ENCODE peak calls at places on chromosomes 7 and 10, in five cellular contexts. One of them, this sample, is unnamed.

GRCh38 chr7:126718419-126718818 is 534.3 kb downstream of the GRM8 start:
- DNase-seq in GM12864: no peak
- DNase-seq in HL-60: no peak
- DNase-seq in dorsolateral prefrontal cortex: no peak
- DNase-seq in GM23338: no peak
- DNase-seq in this sample: no peak

GRCh38 chr10:89887830-89888229 is 186.4 kb downstream of the KIF20B start:
- DNase-seq in GM12864: no peak
- DNase-seq in HL-60: no peak
- DNase-seq in dorsolateral prefrontal cortex: no peak
- DNase-seq in GM23338: no peak
- DNase-seq in this sample: peak

GRCh38 chr10:110786172-110786571 is 85.6 kb upstream of the PDCD4 start:
- DNase-seq in GM12864: no peak
- DNase-seq in HL-60: no peak
- DNase-seq in dorsolateral prefrontal cortex: no peak
- DNase-seq in GM23338: no peak
- DNase-seq in this sample: no peak

GRCh38 chr10:111756541-111757061 is 427.0 kb downstream of the GPAM start:
- DNase-seq in GM12864: peak
- DNase-seq in HL-60: peak
- DNase-seq in dorsolateral prefrontal cortex: no peak
- DNase-seq in GM23338: peak
- DNase-seq in this sample: peak

GRCh38 chr10:58177362-58177947 is 90.2 kb downstream of the IPMK start:
- DNase-seq in GM12864: no peak
- DNase-seq in HL-60: no peak
- DNase-seq in dorsolateral prefrontal cortex: no peak
- DNase-seq in GM23338: peak
- DNase-seq in this sample: peak

GRCh38 chr7:142795339-142795863 is 24.6 kb downstream of the PRSS2 start:
- DNase-seq in GM12864: no peak
- DNase-seq in HL-60: no peak
- DNase-seq in dorsolateral prefrontal cortex: no peak
- DNase-seq in GM23338: peak
- DNase-seq in this sample: no peak

GRCh38 chr10:70052462-70053211 is at the start of gene MACROH2A2:
- DNase-seq in GM12864: no peak
- DNase-seq in HL-60: peak
- DNase-seq in dorsolateral prefrontal cortex: peak
- DNase-seq in GM23338: peak
- DNase-seq in this sample: peak

GRCh38 chr10:125159932-125160855 is at the start of gene CTBP2:
- DNase-seq in GM12864: no peak
- DNase-seq in HL-60: peak
- DNase-seq in dorsolateral prefrontal cortex: no peak
- DNase-seq in GM23338: peak
- DNase-seq in this sample: peak

GRCh38 chr10:43904301-43904700 is 255.6 kb upstream of the ZNF32 start:
- DNase-seq in GM12864: no peak
- DNase-seq in HL-60: no peak
- DNase-seq in dorsolateral prefrontal cortex: no peak
- DNase-seq in GM23338: no peak
- DNase-seq in this sample: no peak

GRCh38 chr7:95246935-95247370 is 77.4 kb downstream of the PON1 start:
- DNase-seq in GM12864: peak
- DNase-seq in HL-60: peak
- DNase-seq in dorsolateral prefrontal cortex: peak
- DNase-seq in GM23338: peak
- DNase-seq in this sample: peak

GRCh38 chr7:11541330-11541729 is 290.7 kb downstream of the THSD7A start:
- DNase-seq in GM12864: no peak
- DNase-seq in HL-60: no peak
- DNase-seq in dorsolateral prefrontal cortex: no peak
- DNase-seq in GM23338: no peak
- DNase-seq in this sample: no peak

GRCh38 chr7:18893156-18893555 is 224.3 kb downstream of the TWIST1 start:
- DNase-seq in GM12864: no peak
- DNase-seq in HL-60: no peak
- DNase-seq in dorsolateral prefrontal cortex: no peak
- DNase-seq in GM23338: no peak
- DNase-seq in this sample: no peak

GRCh38 chr10:128027306-128027705 is 98.9 kb downstream of the MKI67 start:
- DNase-seq in GM12864: no peak
- DNase-seq in HL-60: no peak
- DNase-seq in dorsolateral prefrontal cortex: no peak
- DNase-seq in GM23338: no peak
- DNase-seq in this sample: no peak

GRCh38 chr10:106224676-106225075 is 939.8 kb downstream of the SORCS1 start:
- DNase-seq in GM12864: no peak
- DNase-seq in HL-60: no peak
- DNase-seq in dorsolateral prefrontal cortex: no peak
- DNase-seq in GM23338: no peak
- DNase-seq in this sample: no peak

GRCh38 chr7:31957756-31958155 is 112.5 kb downstream of the PDE1C start:
- DNase-seq in GM12864: no peak
- DNase-seq in HL-60: no peak
- DNase-seq in dorsolateral prefrontal cortex: no peak
- DNase-seq in GM23338: no peak
- DNase-seq in this sample: no peak

GRCh38 chr7:28725045-28725630 is 233.0 kb downstream of the TRIL start:
- DNase-seq in GM12864: no peak
- DNase-seq in HL-60: no peak
- DNase-seq in dorsolateral prefrontal cortex: no peak
- DNase-seq in GM23338: no peak
- DNase-seq in this sample: no peak

GRCh38 chr10:404991-405390 is 269.7 kb downstream of the ZMYND11 start:
- DNase-seq in GM12864: no peak
- DNase-seq in HL-60: no peak
- DNase-seq in dorsolateral prefrontal cortex: no peak
- DNase-seq in GM23338: no peak
- DNase-seq in this sample: no peak

GRCh38 chr10:95327367-95327766 is 36.6 kb upstream of the PDLIM1 start:
- DNase-seq in GM12864: no peak
- DNase-seq in HL-60: no peak
- DNase-seq in dorsolateral prefrontal cortex: no peak
- DNase-seq in GM23338: no peak
- DNase-seq in this sample: no peak

GRCh38 chr7:30905078-30906012 is 6.3 kb upstream of the AQP1 start:
- DNase-seq in GM12864: no peak
- DNase-seq in HL-60: no peak
- DNase-seq in dorsolateral prefrontal cortex: no peak
- DNase-seq in GM23338: no peak
- DNase-seq in this sample: no peak

GRCh38 chr7:18770154-18770807 is 274.7 kb downstream of the HDAC9 start:
- DNase-seq in GM12864: no peak
- DNase-seq in HL-60: no peak
- DNase-seq in dorsolateral prefrontal cortex: no peak
- DNase-seq in GM23338: no peak
- DNase-seq in this sample: no peak

GRCh38 chr7:137001041-137001440 is 132.6 kb downstream of the CHRM2 start:
- DNase-seq in GM12864: no peak
- DNase-seq in HL-60: no peak
- DNase-seq in dorsolateral prefrontal cortex: no peak
- DNase-seq in GM23338: no peak
- DNase-seq in this sample: no peak

GRCh38 chr10:77201135-77202111 is 436.2 kb downstream of the KCNMA1 start:
- DNase-seq in GM12864: no peak
- DNase-seq in HL-60: no peak
- DNase-seq in dorsolateral prefrontal cortex: no peak
- DNase-seq in GM23338: no peak
- DNase-seq in this sample: no peak

GRCh38 chr10:43109671-43110249 is 28.5 kb upstream of the CSGALNACT2 start:
- DNase-seq in GM12864: no peak
- DNase-seq in HL-60: no peak
- DNase-seq in dorsolateral prefrontal cortex: no peak
- DNase-seq in GM23338: no peak
- DNase-seq in this sample: no peak

GRCh38 chr7:136128050-136128449 is 150.9 kb upstream of the MTPN start:
- DNase-seq in GM12864: no peak
- DNase-seq in HL-60: no peak
- DNase-seq in dorsolateral prefrontal cortex: no peak
- DNase-seq in GM23338: no peak
- DNase-seq in this sample: no peak

GRCh38 chr10:36256905-36257304 is 614.8 kb upstream of the FZD8 start:
- DNase-seq in GM12864: no peak
- DNase-seq in HL-60: no peak
- DNase-seq in dorsolateral prefrontal cortex: no peak
- DNase-seq in GM23338: no peak
- DNase-seq in this sample: no peak

DNA sequence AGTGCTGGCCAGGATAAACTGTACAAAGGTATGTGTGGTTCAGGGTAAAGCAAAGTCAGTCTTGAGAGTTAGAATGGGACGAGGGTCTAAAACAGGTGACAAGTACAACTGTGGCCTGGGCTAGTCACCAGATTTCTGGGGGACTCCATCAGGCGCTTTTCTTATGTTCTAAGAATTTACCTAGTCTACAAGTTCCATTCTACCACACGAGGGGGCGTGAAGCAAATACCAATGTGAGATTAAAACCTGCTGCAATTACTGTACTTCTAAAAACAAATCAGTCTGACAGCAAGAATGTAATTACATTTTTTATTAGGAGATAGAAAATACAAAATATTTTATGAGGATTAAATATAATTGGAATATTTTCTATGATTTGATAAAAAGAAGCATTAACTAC is 146.5 kb downstream of the ALOX5 start:
- DNase-seq in GM12864: peak
- DNase-seq in HL-60: no peak
- DNase-seq in dorsolateral prefrontal cortex: no peak
- DNase-seq in GM23338: peak
- DNase-seq in this sample: no peak
- TF ChIP-seq CTCF in GM12864: peak
- TF ChIP-seq CTCF in HL-60: no peak
- TF ChIP-seq CTCF in dorsolateral prefrontal cortex: no peak
- TF ChIP-seq CTCF in GM23338: peak
- TF ChIP-seq CTCF in this sample: no peak

GRCh38 chr7:115097175-115097671 is 175.3 kb downstream of the MDFIC start:
- DNase-seq in GM12864: no peak
- DNase-seq in HL-60: no peak
- DNase-seq in dorsolateral prefrontal cortex: no peak
- DNase-seq in GM23338: peak
- DNase-seq in this sample: peak

GRCh38 chr7:115099906-115100305 is 178.0 kb downstream of the MDFIC start:
- DNase-seq in GM12864: no peak
- DNase-seq in HL-60: no peak
- DNase-seq in dorsolateral prefrontal cortex: no peak
- DNase-seq in GM23338: no peak
- DNase-seq in this sample: no peak

GRCh38 chr7:115101199-115101598 is 179.3 kb downstream of the MDFIC start:
- DNase-seq in GM12864: no peak
- DNase-seq in HL-60: no peak
- DNase-seq in dorsolateral prefrontal cortex: no peak
- DNase-seq in GM23338: no peak
- DNase-seq in this sample: no peak

GRCh38 chr7:115094163-115094562 is 172.3 kb downstream of the MDFIC start:
- DNase-seq in GM12864: no peak
- DNase-seq in HL-60: no peak
- DNase-seq in dorsolateral prefrontal cortex: no peak
- DNase-seq in GM23338: no peak
- DNase-seq in this sample: no peak

DNA sequence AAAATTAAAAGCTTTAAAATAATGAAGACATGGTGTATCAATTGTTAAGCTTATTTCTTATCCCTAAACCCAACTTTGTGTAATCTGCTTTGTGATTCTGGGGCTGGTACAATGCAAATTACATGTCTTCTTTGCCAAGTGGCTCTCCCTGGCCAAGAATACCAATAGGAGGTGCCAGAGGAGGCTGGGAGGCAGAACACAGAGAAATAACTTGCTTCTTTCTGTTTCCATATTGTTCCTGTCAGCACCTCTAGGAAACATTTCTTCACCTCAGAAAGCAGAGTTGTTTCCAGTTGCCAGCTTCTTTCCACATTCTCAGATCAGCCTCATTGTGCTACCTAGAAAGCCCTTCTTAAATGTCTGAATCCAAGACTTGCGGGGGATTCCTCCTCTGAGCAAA is 174.4 kb downstream of the MDFIC start:
- DNase-seq in GM12864: no peak
- DNase-seq in HL-60: no peak
- DNase-seq in dorsolateral prefrontal cortex: no peak
- DNase-seq in GM23338: peak
- DNase-seq in this sample: no peak
- TF ChIP-seq CTCF in GM12864: no peak
- TF ChIP-seq CTCF in HL-60: no peak
- TF ChIP-seq CTCF in dorsolateral prefrontal cortex: no peak
- TF ChIP-seq CTCF in GM23338: peak
- TF ChIP-seq CTCF in this sample: no peak

DNA sequence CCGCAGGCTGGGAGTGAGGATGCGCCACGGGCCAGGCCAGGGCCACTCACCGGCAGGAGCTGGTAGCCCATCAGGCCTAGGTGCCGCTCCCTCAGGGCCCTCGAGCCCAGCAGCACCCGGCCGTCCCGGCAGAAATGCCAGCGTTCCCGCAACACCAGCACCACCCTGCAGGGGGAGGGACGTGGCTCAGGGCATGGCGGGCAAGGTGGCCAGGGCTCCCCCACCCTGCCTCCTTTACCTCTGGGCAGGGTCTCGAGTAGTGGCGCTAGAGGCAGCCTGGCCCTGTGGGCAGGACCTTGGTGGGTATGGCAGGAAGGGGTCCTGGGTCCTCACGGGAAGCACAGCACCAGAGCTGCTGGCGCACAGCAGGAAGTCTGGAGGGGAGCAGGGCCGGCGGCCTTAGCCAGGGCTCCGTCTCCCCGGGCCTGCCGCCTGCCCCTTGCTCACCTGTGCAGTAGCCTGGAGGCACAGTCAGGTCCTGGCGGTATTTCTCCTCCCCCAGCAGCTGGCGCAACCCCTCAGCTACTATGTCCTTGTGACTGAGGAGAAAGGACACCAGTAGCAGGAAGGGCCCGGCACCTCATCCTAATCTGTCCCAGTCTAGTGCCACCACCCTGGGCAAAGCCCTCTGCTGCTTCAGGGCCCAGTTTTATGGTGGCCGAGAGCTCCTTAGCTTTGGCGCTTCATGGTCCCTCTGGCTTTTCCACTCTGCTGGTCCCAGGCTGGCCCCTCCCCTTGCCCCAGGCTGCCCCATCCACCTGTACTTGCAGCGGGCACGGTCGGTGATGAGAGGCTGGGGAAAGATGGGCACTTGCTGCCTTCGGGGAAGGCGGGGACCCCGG is 3.5 kb downstream of the FASTK start:
- DNase-seq in GM12864: no peak
- DNase-seq in HL-60: peak
- DNase-seq in dorsolateral prefrontal cortex: no peak
- DNase-seq in GM23338: peak
- DNase-seq in this sample: no peak
- TF ChIP-seq CTCF in GM12864: peak
- TF ChIP-seq CTCF in HL-60: no peak
- TF ChIP-seq CTCF in dorsolateral prefrontal cortex: no peak
- TF ChIP-seq CTCF in GM23338: peak
- TF ChIP-seq CTCF in this sample: no peak

DNA sequence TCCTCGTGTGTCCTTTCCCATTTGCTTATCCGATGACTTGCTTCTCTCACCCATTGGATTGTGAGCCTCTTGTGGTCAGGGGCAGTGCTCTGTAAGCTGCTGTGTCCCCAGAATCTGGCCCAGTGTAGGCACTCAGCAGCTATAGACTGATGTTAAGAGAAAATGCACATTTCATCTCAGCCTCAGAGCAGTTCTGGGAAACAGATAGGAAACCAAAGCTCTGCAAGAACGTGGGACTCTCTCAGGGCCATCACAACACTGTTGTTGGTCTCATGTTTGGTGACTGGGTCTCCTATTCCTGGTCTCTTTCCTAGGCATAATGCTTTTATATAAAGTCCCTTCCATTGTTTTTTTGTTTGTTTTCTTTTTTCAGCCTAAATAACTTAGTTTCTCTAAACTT is 141.2 kb downstream of the ST7 start:
- DNase-seq in GM12864: no peak
- DNase-seq in HL-60: no peak
- DNase-seq in dorsolateral prefrontal cortex: no peak
- DNase-seq in GM23338: no peak
- DNase-seq in this sample: no peak
- TF ChIP-seq CTCF in GM12864: no peak
- TF ChIP-seq CTCF in HL-60: no peak
- TF ChIP-seq CTCF in dorsolateral prefrontal cortex: no peak
- TF ChIP-seq CTCF in GM23338: no peak
- TF ChIP-seq CTCF in this sample: no peak